ENCODE peak calls at places on chromosomes 5 and 9, in seven cellular contexts. M is cardiac fibroblast, T is mucosa of descending colon, R is retinal pigment epithelial cell, F is GM12865, B is lower leg skin, N is keratinocyte. X is an unnamed sample.

GRCh38 chr5:159850192-159850573 is 66.1 kb upstream of the ADRA1B start:
- DNase-seq in M (peak; percentile 90), T (no peak), R (no peak), F (no peak), B (peak; percentile 54), N (peak; percentile 64), X (peak; percentile 81)

GRCh38 chr5:94522099-94522498 is 96.3 kb downstream of the KIAA0825 start:
- DNase-seq in M (peak; percentile 22), T (no peak), R (no peak), F (no peak), B (no peak), N (no peak), X (no peak)

GRCh38 chr5:109546461-109546860 is 136.7 kb upstream of the PJA2 start:
- DNase-seq in M (no peak), T (no peak), R (no peak), F (no peak), B (no peak), N (no peak), X (no peak)

GRCh38 chr5:31516802-31517201 is 15.1 kb downstream of the DROSHA start:
- DNase-seq in M (no peak), T (no peak), R (no peak), F (no peak), B (no peak), N (no peak), X (no peak)

GRCh38 chr9:2125909-2126308 is 110.8 kb downstream of the SMARCA2 start:
- DNase-seq in M (peak; percentile 40), T (no peak), R (no peak), F (peak; percentile 35), B (no peak), N (no peak), X (no peak)

GRCh38 chr5:147055850-147056523 is 177.4 kb upstream of the PPP2R2B start:
- DNase-seq in M (no peak), T (no peak), R (no peak), F (no peak), B (no peak), N (no peak), X (no peak)

GRCh38 chr5:91591076-91591475 is 208.0 kb upstream of the ARRDC3 start:
- DNase-seq in M (peak; percentile 9), T (no peak), R (no peak), F (no peak), B (no peak), N (no peak), X (no peak)

GRCh38 chr5:179373961-179374505 is 28.8 kb upstream of the ADAMTS2 start:
- DNase-seq in M (no peak), T (no peak), R (no peak), F (no peak), B (no peak), N (no peak), X (no peak)

GRCh38 chr5:160565376-160565775 is 143.7 kb downstream of the PTTG1 start:
- DNase-seq in M (no peak), T (no peak), R (no peak), F (no peak), B (no peak), N (no peak), X (no peak)

GRCh38 chr9:91384954-91385353 is 23.2 kb upstream of the AUH start:
- DNase-seq in M (no peak), T (no peak), R (no peak), F (no peak), B (no peak), N (no peak), X (no peak)

DNA sequence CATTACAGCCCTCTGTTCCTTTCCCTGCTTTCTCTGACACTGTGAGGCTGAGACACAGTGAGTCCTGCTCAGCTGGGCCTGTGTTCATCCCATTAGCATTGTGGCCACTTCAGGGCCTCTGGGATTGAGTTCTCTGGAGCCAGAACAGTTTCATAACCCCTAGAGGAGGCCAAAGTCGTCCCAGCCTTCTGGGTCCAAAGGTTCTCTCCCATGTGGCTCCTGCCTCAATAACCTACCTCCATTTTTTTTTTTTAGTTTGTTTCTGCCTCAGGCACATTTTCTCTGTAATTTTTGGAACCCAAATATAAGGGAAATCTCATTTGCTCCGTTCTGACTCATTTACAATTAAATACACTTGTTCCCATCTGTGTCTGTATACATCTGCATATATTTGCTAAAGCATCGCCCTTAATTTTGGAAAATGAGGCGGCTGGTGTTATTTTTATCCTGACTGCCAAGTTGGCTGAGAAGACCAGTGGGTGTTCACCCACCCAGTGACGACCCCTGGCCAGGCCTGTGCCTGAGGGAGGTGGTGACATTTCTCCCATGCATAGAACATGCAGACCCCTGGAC is 27.3 kb upstream of the CTNNA1 start:
- DNase-seq in M (peak; percentile 15), T (no peak), R (no peak), F (no peak), B (no peak), N (no peak), X (no peak)
- H3K4me3 ChIP-seq in M (no peak overlapping the region), T (no peak overlapping the region), R (no peak overlapping the region), F (no peak overlapping the region), B (no peak overlapping the region), N (no peak overlapping the region), X (peak overlapping the region; percentile 25)

GRCh38 chr5:124888050-124888506 is 141.6 kb upstream of the ZNF608 start:
- DNase-seq in M (no peak), T (no peak), R (no peak), F (no peak), B (no peak), N (no peak), X (no peak)
- TF ChIP-seq CTCF in M (no peak), T (no peak), R (peak; percentile 18), F (no peak), B (no peak), N (no peak), X (no peak)

DNA sequence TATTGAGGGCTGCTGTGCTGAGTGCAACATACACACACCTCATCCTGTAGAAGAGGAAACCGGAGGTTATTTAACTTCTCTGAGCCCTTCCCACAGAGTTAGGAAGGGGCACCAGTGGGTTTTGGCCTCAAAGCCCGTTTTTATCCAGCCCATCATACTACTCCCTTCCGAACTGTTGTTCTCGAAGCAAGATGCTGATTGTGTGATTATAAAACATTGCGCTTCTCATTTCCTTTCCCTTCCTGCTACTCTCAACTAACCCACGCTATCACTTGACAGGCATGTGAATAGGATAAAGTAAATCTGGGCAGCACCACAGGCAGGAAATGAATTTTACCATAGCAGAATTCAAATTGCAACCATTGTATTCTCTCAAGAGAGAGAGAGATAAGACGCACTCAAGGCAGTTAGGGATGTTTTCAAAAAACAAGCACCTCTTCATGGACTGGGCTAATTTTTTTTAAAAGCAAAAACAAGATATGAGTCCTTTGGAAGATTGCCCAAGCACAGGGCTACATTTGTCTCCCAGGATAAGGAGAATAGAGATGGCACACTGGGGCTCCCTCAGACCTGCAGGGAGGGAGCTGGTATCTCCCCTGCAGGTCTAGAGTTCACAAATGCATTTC is 52.6 kb downstream of the GNA14 start:
- DNase-seq in M (peak; percentile 34), T (no peak), R (no peak), F (no peak), B (no peak), N (no peak), X (no peak)
- H3K4me3 ChIP-seq in M (no peak overlapping the region), T (no peak overlapping the region), R (no peak overlapping the region), F (no peak overlapping the region), B (no peak overlapping the region), N (no peak overlapping the region), X (no peak overlapping the region)

GRCh38 chr5:54518146-54519082 is 855 bp downstream of the SNX18 start:
- DNase-seq in M (peak; percentile 38), T (peak; percentile 71), R (no peak), F (peak; percentile 32), B (no peak), N (no peak), X (peak; percentile 62)
- TF ChIP-seq CTCF in M (no peak), T (no peak), R (no peak), F (no peak), B (no peak), N (no peak), X (no peak)

DNA sequence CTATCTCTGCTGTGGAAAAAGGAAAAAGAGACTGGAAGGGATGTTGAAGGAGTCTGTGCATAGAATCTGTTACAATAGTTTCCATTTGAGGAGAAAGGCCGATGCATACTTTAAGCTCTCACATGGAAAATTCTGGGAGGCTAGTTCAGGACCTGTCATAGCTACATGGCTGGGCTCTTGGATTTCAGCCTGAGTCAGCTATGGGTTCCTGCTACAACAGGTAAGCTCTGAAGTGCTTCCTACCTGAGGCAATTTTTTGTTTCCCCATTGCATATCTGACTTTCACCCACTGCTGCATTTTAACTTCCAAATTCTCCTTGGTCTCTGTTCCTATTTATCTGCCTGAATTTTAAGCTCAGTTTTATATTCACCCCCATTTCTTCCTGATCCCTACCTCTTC is 310.7 kb downstream of the RAB3C start:
- DNase-seq in M (no peak), T (no peak), R (no peak), F (no peak), B (no peak), N (no peak), X (no peak)
- H3K4me3 ChIP-seq in M (no peak overlapping the region), T (no peak overlapping the region), R (no peak overlapping the region), F (no peak overlapping the region), B (no peak overlapping the region), N (no peak overlapping the region), X (no peak overlapping the region)

DNA sequence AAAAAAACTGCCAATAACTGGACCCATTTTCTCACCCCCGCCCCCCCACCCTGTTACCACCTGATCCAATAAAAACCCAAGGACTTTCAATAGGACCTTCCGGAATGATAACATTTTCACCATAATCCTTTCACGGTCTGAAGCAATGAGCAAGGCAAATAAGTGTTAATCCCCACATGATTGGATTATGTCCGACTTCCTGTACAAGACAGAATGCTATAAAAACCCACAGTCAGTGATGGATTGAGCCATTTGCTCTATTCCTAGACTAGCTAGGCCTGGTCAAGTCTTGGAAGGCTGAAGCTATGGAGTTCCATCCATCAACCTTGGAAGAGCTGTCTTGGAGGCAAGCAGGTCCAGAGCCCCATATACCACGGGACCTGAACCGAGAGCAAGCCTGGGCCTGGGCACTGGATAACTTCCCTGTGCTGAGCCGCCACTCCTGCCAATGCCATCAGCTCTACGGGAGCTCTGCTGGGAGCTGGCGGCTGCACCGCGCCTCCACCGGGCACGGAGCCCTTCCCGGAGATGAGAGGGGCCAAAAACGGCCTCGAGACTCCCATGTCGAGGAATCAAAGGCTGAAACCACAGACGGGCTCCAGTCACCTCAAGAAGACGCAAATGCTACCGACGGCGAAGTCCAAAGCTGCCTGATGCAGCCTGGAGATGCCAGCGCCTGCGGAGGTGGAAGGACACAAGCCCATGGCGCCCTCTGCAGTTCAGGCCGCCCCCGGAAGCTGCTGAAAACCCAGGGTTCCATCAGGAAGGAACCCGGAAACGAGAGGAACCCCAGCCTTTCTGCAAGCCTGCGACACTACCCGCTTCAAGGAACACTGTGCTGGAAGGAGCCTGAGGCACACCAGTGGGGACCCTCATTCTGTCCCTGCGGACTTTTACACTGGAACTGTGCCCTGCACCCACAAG is 69.2 kb downstream of the ANXA2R start:
- DNase-seq in M (peak; percentile 20), T (peak; percentile 28), R (no peak), F (no peak), B (no peak), N (no peak), X (no peak)
- TF ChIP-seq CTCF in M (peak; percentile 28), T (no peak), R (no peak), F (no peak), B (no peak), N (no peak), X (peak; percentile 9)

GRCh38 chr9:114805670-114806551 is at the start of gene TNFSF15:
- DNase-seq in M (no peak), T (peak; percentile 72), R (no peak), F (peak; percentile 65), B (no peak), N (no peak), X (peak; percentile 47)
- H3K4me3 ChIP-seq in M (peak within 1 kb of the TSS; percentile 18), T (no peak within 1 kb of the TSS), R (no peak within 1 kb of the TSS), F (no peak within 1 kb of the TSS), B (no peak within 1 kb of the TSS), N (peak within 1 kb of the TSS; percentile 4), X (peak within 1 kb of the TSS; percentile 12)

GRCh38 chr5:82421119-82421518 is 143.0 kb upstream of the RPS23 start:
- DNase-seq in M (peak; percentile 99), T (no peak), R (peak; percentile 98), F (no peak), B (no peak), N (peak; percentile 73), X (no peak)
- TF ChIP-seq CTCF in M (peak; percentile 32), T (no peak), R (peak; percentile 31), F (no peak), B (no peak), N (peak; percentile 47), X (no peak)

X was measured in psoas muscle.